ENCODE peak calls at places on chromosomes 4 and X, in ten cellular contexts. One of them, this sample, is unnamed.
A peak's percentile ranks its signal among the peaks of the same experiment; 100 is the strongest.

GRCh38 chr4:52269761-52270160 is 218.7 kb downstream of the SPATA18 start:
- DNase-seq in IMR-90: no peak
- DNase-seq in AG04450: no peak
- DNase-seq in GM20000: no peak
- DNase-seq in fibroblast of pulmonary artery: no peak
- DNase-seq in left ventricle myocardium inferior: no peak
- DNase-seq in upper lobe of right lung: no peak
- DNase-seq in cardiac fibroblast: no peak
- DNase-seq in mesothelial cell of epicardium: no peak
- DNase-seq in astrocyte of the cerebellum: no peak
- DNase-seq in this sample: no peak

GRCh38 chrX:9676311-9676710 is 89.3 kb downstream of the GPR143 start:
- DNase-seq in IMR-90: no peak
- DNase-seq in AG04450: no peak
- DNase-seq in GM20000: no peak
- DNase-seq in fibroblast of pulmonary artery: peak; percentile 14
- DNase-seq in left ventricle myocardium inferior: no peak
- DNase-seq in upper lobe of right lung: no peak
- DNase-seq in cardiac fibroblast: peak; percentile 1
- DNase-seq in mesothelial cell of epicardium: no peak
- DNase-seq in astrocyte of the cerebellum: no peak
- DNase-seq in this sample: no peak

GRCh38 chr4:65825121-65825520 is 154.8 kb upstream of the EPHA5 start:
- DNase-seq in IMR-90: peak; percentile 0
- DNase-seq in AG04450: no peak
- DNase-seq in GM20000: no peak
- DNase-seq in fibroblast of pulmonary artery: peak; percentile 34
- DNase-seq in left ventricle myocardium inferior: no peak
- DNase-seq in upper lobe of right lung: no peak
- DNase-seq in cardiac fibroblast: peak; percentile 22
- DNase-seq in mesothelial cell of epicardium: no peak
- DNase-seq in astrocyte of the cerebellum: no peak
- DNase-seq in this sample: no peak

GRCh38 chr4:65971686-65972085 is 301.4 kb upstream of the EPHA5 start:
- DNase-seq in IMR-90: no peak
- DNase-seq in AG04450: no peak
- DNase-seq in GM20000: no peak
- DNase-seq in fibroblast of pulmonary artery: no peak
- DNase-seq in left ventricle myocardium inferior: no peak
- DNase-seq in upper lobe of right lung: no peak
- DNase-seq in cardiac fibroblast: no peak
- DNase-seq in mesothelial cell of epicardium: no peak
- DNase-seq in astrocyte of the cerebellum: no peak
- DNase-seq in this sample: no peak

GRCh38 chr4:1112174-1112820 is 1.1 kb downstream of the RNF212 start:
- DNase-seq in IMR-90: no peak
- DNase-seq in AG04450: no peak
- DNase-seq in GM20000: no peak
- DNase-seq in fibroblast of pulmonary artery: no peak
- DNase-seq in left ventricle myocardium inferior: no peak
- DNase-seq in upper lobe of right lung: no peak
- DNase-seq in cardiac fibroblast: no peak
- DNase-seq in mesothelial cell of epicardium: no peak
- DNase-seq in astrocyte of the cerebellum: no peak
- DNase-seq in this sample: no peak

GRCh38 chrX:8988456-8988855 is 45.5 kb downstream of the FAM9B start:
- DNase-seq in IMR-90: peak; percentile 57
- DNase-seq in AG04450: peak; percentile 13
- DNase-seq in GM20000: no peak
- DNase-seq in fibroblast of pulmonary artery: peak; percentile 24
- DNase-seq in left ventricle myocardium inferior: peak; percentile 17
- DNase-seq in upper lobe of right lung: no peak
- DNase-seq in cardiac fibroblast: peak; percentile 28
- DNase-seq in mesothelial cell of epicardium: no peak
- DNase-seq in astrocyte of the cerebellum: no peak
- DNase-seq in this sample: peak; percentile 1

GRCh38 chrX:24294619-24295018 is 19.2 kb downstream of the SUPT20HL2 start:
- DNase-seq in IMR-90: no peak
- DNase-seq in AG04450: no peak
- DNase-seq in GM20000: no peak
- DNase-seq in fibroblast of pulmonary artery: peak; percentile 41
- DNase-seq in left ventricle myocardium inferior: no peak
- DNase-seq in upper lobe of right lung: no peak
- DNase-seq in cardiac fibroblast: peak; percentile 42
- DNase-seq in mesothelial cell of epicardium: no peak
- DNase-seq in astrocyte of the cerebellum: no peak
- DNase-seq in this sample: no peak

GRCh38 chr4:72577211-72577610 is 8.2 kb upstream of the ADAMTS3 start:
- DNase-seq in IMR-90: no peak
- DNase-seq in AG04450: no peak
- DNase-seq in GM20000: no peak
- DNase-seq in fibroblast of pulmonary artery: no peak
- DNase-seq in left ventricle myocardium inferior: no peak
- DNase-seq in upper lobe of right lung: no peak
- DNase-seq in cardiac fibroblast: no peak
- DNase-seq in mesothelial cell of epicardium: no peak
- DNase-seq in astrocyte of the cerebellum: no peak
- DNase-seq in this sample: no peak

GRCh38 chr4:56870927-56871326 is 36.8 kb upstream of the REST start:
- DNase-seq in IMR-90: peak; percentile 35
- DNase-seq in AG04450: peak; percentile 26
- DNase-seq in GM20000: no peak
- DNase-seq in fibroblast of pulmonary artery: peak; percentile 14
- DNase-seq in left ventricle myocardium inferior: no peak
- DNase-seq in upper lobe of right lung: no peak
- DNase-seq in cardiac fibroblast: no peak
- DNase-seq in mesothelial cell of epicardium: no peak
- DNase-seq in astrocyte of the cerebellum: no peak
- DNase-seq in this sample: peak; percentile 3

DNA sequence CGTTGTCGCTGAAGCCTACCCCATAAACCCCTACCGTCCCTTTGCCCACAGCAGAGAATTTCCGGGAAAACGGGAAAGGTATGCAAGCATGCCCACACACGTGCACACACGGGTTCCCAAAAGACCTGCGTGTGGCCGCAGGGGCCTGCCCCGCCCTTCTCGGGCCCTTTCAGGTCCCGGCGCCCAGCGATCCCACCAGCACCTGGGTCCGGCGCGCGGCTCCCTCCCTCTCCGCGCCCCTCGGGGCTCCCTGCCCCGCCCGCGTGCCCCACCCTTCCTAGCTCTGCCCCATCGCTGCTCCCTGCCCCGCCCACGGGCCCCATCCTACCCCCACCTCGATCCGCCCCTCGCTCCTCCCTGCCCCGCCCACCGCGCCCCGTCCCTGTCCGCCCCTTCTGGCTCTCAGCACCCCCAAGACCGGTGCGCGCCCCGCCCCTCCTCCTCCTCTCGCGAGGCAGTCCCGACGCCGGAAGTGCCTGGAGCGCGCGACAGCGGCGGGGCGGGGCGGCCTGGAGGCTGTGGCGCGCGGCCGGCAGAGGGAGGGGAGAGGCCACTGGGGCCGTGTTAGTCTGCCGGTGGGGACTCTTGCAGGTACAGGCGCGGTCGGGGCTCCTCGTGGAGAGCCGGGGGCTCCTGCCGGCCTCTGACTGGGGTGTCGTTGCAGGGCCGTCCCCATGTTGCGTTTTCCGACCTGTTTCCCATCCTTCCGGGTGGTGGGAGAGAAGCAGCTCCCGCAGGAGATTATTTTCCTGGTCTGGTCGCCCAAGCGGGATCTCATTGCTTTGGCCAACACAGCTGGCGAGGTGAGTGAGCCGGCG is at the start of gene ANAPC4:
- DNase-seq in IMR-90: peak; percentile 82
- DNase-seq in AG04450: peak; percentile 71
- DNase-seq in GM20000: peak; percentile 99
- DNase-seq in fibroblast of pulmonary artery: peak; percentile 89
- DNase-seq in left ventricle myocardium inferior: peak; percentile 98
- DNase-seq in upper lobe of right lung: peak; percentile 100
- DNase-seq in cardiac fibroblast: peak; percentile 94
- DNase-seq in mesothelial cell of epicardium: peak; percentile 90
- DNase-seq in astrocyte of the cerebellum: peak; percentile 75
- DNase-seq in this sample: peak; percentile 19
- TF ChIP-seq CTCF in IMR-90: peak; percentile 11
- TF ChIP-seq CTCF in AG04450: peak; percentile 7
- TF ChIP-seq CTCF in GM20000: no peak
- TF ChIP-seq CTCF in fibroblast of pulmonary artery: no peak
- TF ChIP-seq CTCF in left ventricle myocardium inferior: peak; percentile 27
- TF ChIP-seq CTCF in upper lobe of right lung: no peak
- TF ChIP-seq CTCF in cardiac fibroblast: no peak
- TF ChIP-seq CTCF in mesothelial cell of epicardium: no peak
- TF ChIP-seq CTCF in astrocyte of the cerebellum: peak; percentile 7
- TF ChIP-seq CTCF in this sample: peak; percentile 3

GRCh38 chrX:147478899-147479298 is 432.8 kb upstream of the FMR1 start:
- DNase-seq in IMR-90: no peak
- DNase-seq in AG04450: no peak
- DNase-seq in GM20000: no peak
- DNase-seq in fibroblast of pulmonary artery: no peak
- DNase-seq in left ventricle myocardium inferior: no peak
- DNase-seq in upper lobe of right lung: no peak
- DNase-seq in cardiac fibroblast: no peak
- DNase-seq in mesothelial cell of epicardium: no peak
- DNase-seq in astrocyte of the cerebellum: no peak
- DNase-seq in this sample: no peak

DNA sequence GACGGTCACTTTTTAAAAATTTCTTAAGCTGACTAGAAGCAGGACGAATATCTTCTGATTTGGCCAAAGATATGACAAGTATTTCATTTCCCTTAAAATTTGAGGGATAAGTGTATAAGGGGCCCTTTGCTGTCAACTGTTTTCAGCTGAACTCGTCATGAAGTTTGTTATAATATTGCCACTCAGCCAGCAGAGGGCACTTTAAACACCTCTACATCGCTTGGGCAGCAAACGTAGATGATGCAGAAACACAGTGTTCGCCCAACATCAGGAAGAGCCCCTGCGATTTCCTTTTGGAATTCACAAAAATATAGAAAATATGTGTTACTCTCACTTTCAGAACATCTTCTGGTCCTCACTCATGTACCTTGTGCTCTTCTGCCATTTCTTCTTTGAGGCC is 435.7 kb upstream of the FMR1 start:
- DNase-seq in IMR-90: no peak
- DNase-seq in AG04450: no peak
- DNase-seq in GM20000: peak; percentile 4
- DNase-seq in fibroblast of pulmonary artery: peak; percentile 0
- DNase-seq in left ventricle myocardium inferior: no peak
- DNase-seq in upper lobe of right lung: no peak
- DNase-seq in cardiac fibroblast: peak; percentile 3
- DNase-seq in mesothelial cell of epicardium: no peak
- DNase-seq in astrocyte of the cerebellum: no peak
- DNase-seq in this sample: no peak
- TF ChIP-seq CTCF in IMR-90: peak; percentile 12
- TF ChIP-seq CTCF in AG04450: no peak
- TF ChIP-seq CTCF in GM20000: peak; percentile 19
- TF ChIP-seq CTCF in fibroblast of pulmonary artery: no peak
- TF ChIP-seq CTCF in left ventricle myocardium inferior: peak; percentile 32
- TF ChIP-seq CTCF in upper lobe of right lung: peak; percentile 11
- TF ChIP-seq CTCF in cardiac fibroblast: no peak
- TF ChIP-seq CTCF in mesothelial cell of epicardium: no peak
- TF ChIP-seq CTCF in astrocyte of the cerebellum: no peak
- TF ChIP-seq CTCF in this sample: no peak

GRCh38 chrX:155179343-155179997 is 36.8 kb upstream of the VBP1 start:
- DNase-seq in IMR-90: no peak
- DNase-seq in AG04450: no peak
- DNase-seq in GM20000: peak; percentile 0
- DNase-seq in fibroblast of pulmonary artery: peak; percentile 14
- DNase-seq in left ventricle myocardium inferior: no peak
- DNase-seq in upper lobe of right lung: no peak
- DNase-seq in cardiac fibroblast: peak; percentile 4
- DNase-seq in mesothelial cell of epicardium: no peak
- DNase-seq in astrocyte of the cerebellum: no peak
- DNase-seq in this sample: no peak
- TF ChIP-seq CTCF in IMR-90: no peak
- TF ChIP-seq CTCF in AG04450: no peak
- TF ChIP-seq CTCF in GM20000: no peak
- TF ChIP-seq CTCF in fibroblast of pulmonary artery: no peak
- TF ChIP-seq CTCF in left ventricle myocardium inferior: peak; percentile 44
- TF ChIP-seq CTCF in upper lobe of right lung: no peak
- TF ChIP-seq CTCF in cardiac fibroblast: no peak
- TF ChIP-seq CTCF in mesothelial cell of epicardium: no peak
- TF ChIP-seq CTCF in astrocyte of the cerebellum: no peak
- TF ChIP-seq CTCF in this sample: no peak

GRCh38 chrX:38285649-38286048 is 41.7 kb downstream of the RPGR start:
- DNase-seq in IMR-90: no peak
- DNase-seq in AG04450: no peak
- DNase-seq in GM20000: no peak
- DNase-seq in fibroblast of pulmonary artery: no peak
- DNase-seq in left ventricle myocardium inferior: no peak
- DNase-seq in upper lobe of right lung: no peak
- DNase-seq in cardiac fibroblast: no peak
- DNase-seq in mesothelial cell of epicardium: no peak
- DNase-seq in astrocyte of the cerebellum: no peak
- DNase-seq in this sample: no peak

GRCh38 chrX:38279188-38279587 is 48.1 kb downstream of the RPGR start:
- DNase-seq in IMR-90: no peak
- DNase-seq in AG04450: no peak
- DNase-seq in GM20000: no peak
- DNase-seq in fibroblast of pulmonary artery: no peak
- DNase-seq in left ventricle myocardium inferior: no peak
- DNase-seq in upper lobe of right lung: no peak
- DNase-seq in cardiac fibroblast: no peak
- DNase-seq in mesothelial cell of epicardium: no peak
- DNase-seq in astrocyte of the cerebellum: no peak
- DNase-seq in this sample: no peak

GRCh38 chrX:38277802-38278201 is 49.5 kb downstream of the RPGR start:
- DNase-seq in IMR-90: no peak
- DNase-seq in AG04450: no peak
- DNase-seq in GM20000: no peak
- DNase-seq in fibroblast of pulmonary artery: no peak
- DNase-seq in left ventricle myocardium inferior: no peak
- DNase-seq in upper lobe of right lung: no peak
- DNase-seq in cardiac fibroblast: no peak
- DNase-seq in mesothelial cell of epicardium: no peak
- DNase-seq in astrocyte of the cerebellum: no peak
- DNase-seq in this sample: no peak

GRCh38 chrX:38278682-38279081 is 48.6 kb downstream of the RPGR start:
- DNase-seq in IMR-90: peak; percentile 8
- DNase-seq in AG04450: no peak
- DNase-seq in GM20000: no peak
- DNase-seq in fibroblast of pulmonary artery: no peak
- DNase-seq in left ventricle myocardium inferior: no peak
- DNase-seq in upper lobe of right lung: no peak
- DNase-seq in cardiac fibroblast: no peak
- DNase-seq in mesothelial cell of epicardium: no peak
- DNase-seq in astrocyte of the cerebellum: peak; percentile 58
- DNase-seq in this sample: no peak

GRCh38 chrX:38282044-38282443 is 45.3 kb downstream of the RPGR start:
- DNase-seq in IMR-90: no peak
- DNase-seq in AG04450: no peak
- DNase-seq in GM20000: no peak
- DNase-seq in fibroblast of pulmonary artery: peak; percentile 52
- DNase-seq in left ventricle myocardium inferior: peak; percentile 15
- DNase-seq in upper lobe of right lung: no peak
- DNase-seq in cardiac fibroblast: peak; percentile 38
- DNase-seq in mesothelial cell of epicardium: no peak
- DNase-seq in astrocyte of the cerebellum: no peak
- DNase-seq in this sample: no peak
- TF ChIP-seq CTCF in IMR-90: peak; percentile 51
- TF ChIP-seq CTCF in AG04450: peak; percentile 61
- TF ChIP-seq CTCF in GM20000: no peak
- TF ChIP-seq CTCF in fibroblast of pulmonary artery: peak; percentile 74
- TF ChIP-seq CTCF in left ventricle myocardium inferior: peak; percentile 59
- TF ChIP-seq CTCF in upper lobe of right lung: peak; percentile 27
- TF ChIP-seq CTCF in cardiac fibroblast: peak; percentile 56
- TF ChIP-seq CTCF in mesothelial cell of epicardium: no peak
- TF ChIP-seq CTCF in astrocyte of the cerebellum: peak; percentile 75
- TF ChIP-seq CTCF in this sample: peak; percentile 45

This sample was measured in AG04449.